ENCODE peak calls at places on chromosomes 16 and 17, in five cellular contexts. D, P, N, G and K are unnamed samples.

GRCh38 chr17:9273334-9274118 is 252.2 kb downstream of the NTN1 start:
- DNase-seq in D (no peak), P (no peak), N (peak), G (no peak), K (no peak)

GRCh38 chr16:16140537-16140936 is 82.8 kb downstream of the ABCC6 start:
- DNase-seq in D (no peak), P (no peak), N (no peak), G (no peak), K (no peak)

GRCh38 chr17:80746262-80746935 is 201.8 kb downstream of the RPTOR start:
- DNase-seq in D (no peak), P (no peak), N (no peak), G (no peak), K (no peak)

GRCh38 chr17:43732961-43733360 is 25.6 kb downstream of the SOST start:
- DNase-seq in D (no peak), P (peak), N (no peak), G (no peak), K (peak)

GRCh38 chr16:50537533-50538290 is 10.5 kb upstream of the NKD1 start:
- DNase-seq in D (no peak), P (no peak), N (no peak), G (no peak), K (no peak)

GRCh38 chr17:6019959-6020358 is 50.2 kb upstream of the WSCD1 start:
- DNase-seq in D (no peak), P (no peak), N (no peak), G (no peak), K (no peak)

GRCh38 chr17:36675250-36675649 is 73.9 kb downstream of the MRM1 start:
- DNase-seq in D (peak), P (no peak), N (no peak), G (peak), K (no peak)

GRCh38 chr16:28549301-28549899 is 4.3 kb upstream of the SGF29 start:
- DNase-seq in D (peak), P (no peak), N (no peak), G (peak), K (no peak)

GRCh38 chr16:84374160-84374489 is 5.8 kb downstream of the ATP2C2 start:
- DNase-seq in D (no peak), P (no peak), N (no peak), G (no peak), K (no peak)

GRCh38 chr16:57017251-57017650 is 27.9 kb downstream of the NLRC5 start:
- DNase-seq in D (no peak), P (no peak), N (no peak), G (no peak), K (no peak)

GRCh38 chr16:10992797-10993196 is 48.4 kb downstream of the CLEC16A start:
- DNase-seq in D (no peak), P (peak), N (no peak), G (peak), K (no peak)

GRCh38 chr17:79776378-79777165 is 1.4 kb upstream of the CBX2 start:
- DNase-seq in D (no peak), P (no peak), N (no peak), G (peak), K (no peak)

GRCh38 chr16:30958164-30959083 is 870 bp downstream of the SETD1A start:
- DNase-seq in D (peak), P (no peak), N (peak), G (peak), K (no peak)

GRCh38 chr17:48642059-48642842 is 16.1 kb upstream of the HOXB9 start:
- DNase-seq in D (no peak), P (no peak), N (no peak), G (no peak), K (no peak)

GRCh38 chr16:85362443-85362842 is 250.2 kb upstream of the CIBAR2 start:
- DNase-seq in D (no peak), P (no peak), N (no peak), G (no peak), K (no peak)

GRCh38 chr17:79080761-79081290 is 6.2 kb downstream of the ENGASE start:
- DNase-seq in D (no peak), P (no peak), N (no peak), G (no peak), K (no peak)

GRCh38 chr17:42667088-42667951 is 8.2 kb downstream of the TUBG2 start:
- DNase-seq in D (no peak), P (no peak), N (peak), G (peak), K (peak)

GRCh38 chr17:6599364-6599763 is 41.1 kb downstream of the KIAA0753 start:
- DNase-seq in D (no peak), P (no peak), N (no peak), G (peak), K (no peak)

GRCh38 chr16:13070268-13070667 is 168.9 kb downstream of the SHISA9 start:
- DNase-seq in D (no peak), P (no peak), N (no peak), G (no peak), K (no peak)

GRCh38 chr16:88298882-88299745 is 83.6 kb upstream of the ZNF469 start:
- DNase-seq in D (no peak), P (no peak), N (peak), G (no peak), K (no peak)

GRCh38 chr17:73340093-73340596 is 28.3 kb upstream of the CDC42EP4 start:
- DNase-seq in D (no peak), P (peak), N (no peak), G (peak), K (peak)
- TF ChIP-seq CTCF in D (no peak), P (peak), N (no peak), G (peak), K (peak)

GRCh38 chr16:79598341-79599181 is 2.0 kb downstream of the MAF start:
- DNase-seq in D (peak), P (peak), N (peak), G (peak), K (no peak)
- H3K4me3 ChIP-seq in D (peak), P (peak), N (peak), G (no peak), K (peak)

GRCh38 chr16:3017262-3017805 is 649 bp downstream of the CLDN6 start:
- DNase-seq in D (no peak), P (no peak), N (no peak), G (no peak), K (no peak)

GRCh38 chr16:3020247-3020603 is at the start of gene TNFRSF12A:
- DNase-seq in D (peak), P (peak), N (peak), G (peak), K (no peak)

GRCh38 chr16:3019594-3020246 is 448 bp upstream of the TNFRSF12A start:
- DNase-seq in D (no peak), P (no peak), N (no peak), G (no peak), K (no peak)

GRCh38 chr16:3015865-3016521 is 2.0 kb downstream of the CLDN6 start:
- DNase-seq in D (no peak), P (no peak), N (no peak), G (no peak), K (no peak)

DNA sequence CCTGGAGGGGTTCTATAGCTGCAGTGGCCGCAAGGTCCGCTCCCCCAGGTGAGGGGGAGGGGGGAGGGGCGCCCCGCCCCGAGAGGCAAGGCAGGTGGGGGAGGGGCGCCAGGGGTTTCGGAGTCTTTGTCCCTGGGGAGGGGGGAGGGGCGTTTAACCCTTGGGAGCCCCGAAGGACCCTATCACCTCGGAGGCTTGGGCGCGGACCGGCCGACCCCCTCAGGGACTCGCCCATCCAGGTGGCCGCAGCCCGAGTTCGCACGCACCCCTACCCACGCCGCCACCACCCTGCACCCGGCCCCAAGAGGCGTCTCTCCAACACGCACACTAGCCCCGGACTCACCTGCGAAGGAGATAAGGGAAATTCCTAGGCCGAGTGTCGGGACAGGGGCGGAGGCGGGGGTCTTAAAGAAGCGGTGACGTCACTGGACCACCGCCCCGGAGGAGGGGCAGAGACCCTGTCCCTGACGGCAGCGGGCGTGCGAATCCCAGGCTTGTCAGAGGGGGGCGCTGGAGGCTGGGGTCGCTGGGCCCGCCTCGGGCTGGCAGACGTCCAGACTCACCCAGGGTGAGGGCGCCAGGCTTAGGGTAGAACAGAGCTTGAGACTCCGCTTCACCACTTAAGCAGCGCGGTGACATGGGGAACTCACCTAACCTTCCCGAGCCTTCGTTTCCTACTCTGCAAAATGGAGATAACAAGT is at the start of gene CLDN6:
- DNase-seq in D (no peak), P (no peak), N (no peak), G (no peak), K (no peak)
- TF ChIP-seq CTCF in D (peak), P (peak), N (peak), G (no peak), K (peak)

GRCh38 chr17:7629939-7630571 is at the start of gene SHBG:
- DNase-seq in D (no peak), P (no peak), N (no peak), G (no peak), K (no peak)

GRCh38 chr17:7626956-7627249 is 718 bp downstream of the SAT2 start:
- DNase-seq in D (no peak), P (no peak), N (no peak), G (no peak), K (no peak)

GRCh38 chr17:7623661-7624060 is 4.0 kb downstream of the SAT2 start:
- DNase-seq in D (no peak), P (no peak), N (no peak), G (no peak), K (no peak)

GRCh38 chr17:7627250-7628121 is at the start of gene SAT2:
- DNase-seq in D (peak), P (peak), N (peak), G (peak), K (peak)

DNA sequence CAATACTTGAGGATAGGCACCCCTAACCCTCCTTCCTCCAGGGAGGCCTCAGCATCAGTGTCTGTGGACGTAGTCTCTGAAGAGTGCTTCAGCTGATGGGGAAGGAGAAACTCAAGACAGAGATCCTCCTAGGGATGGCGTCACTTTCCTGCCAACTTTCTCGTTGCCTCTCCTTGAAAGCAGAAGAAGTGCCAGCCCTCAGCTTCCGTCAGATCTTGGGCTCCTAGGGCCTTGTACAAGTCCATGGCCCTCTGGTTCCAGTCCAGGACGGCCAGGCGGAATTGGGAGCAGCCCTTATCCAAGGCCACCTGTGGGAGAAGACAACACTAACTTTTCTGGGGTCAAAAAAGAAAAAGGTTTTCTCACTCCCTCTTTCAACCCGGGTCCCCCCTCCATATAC is 1.3 kb downstream of the SAT2 start:
- DNase-seq in D (no peak), P (no peak), N (peak), G (no peak), K (no peak)
- H3K4me3 ChIP-seq in D (no peak), P (peak), N (peak), G (no peak), K (peak)

GRCh38 chr16:813916-814412 is 13.4 kb upstream of the GNG13 start:
- DNase-seq in D (no peak), P (no peak), N (no peak), G (no peak), K (no peak)
- TF ChIP-seq CTCF in D (no peak), P (no peak), N (no peak), G (no peak), K (no peak)

DNA sequence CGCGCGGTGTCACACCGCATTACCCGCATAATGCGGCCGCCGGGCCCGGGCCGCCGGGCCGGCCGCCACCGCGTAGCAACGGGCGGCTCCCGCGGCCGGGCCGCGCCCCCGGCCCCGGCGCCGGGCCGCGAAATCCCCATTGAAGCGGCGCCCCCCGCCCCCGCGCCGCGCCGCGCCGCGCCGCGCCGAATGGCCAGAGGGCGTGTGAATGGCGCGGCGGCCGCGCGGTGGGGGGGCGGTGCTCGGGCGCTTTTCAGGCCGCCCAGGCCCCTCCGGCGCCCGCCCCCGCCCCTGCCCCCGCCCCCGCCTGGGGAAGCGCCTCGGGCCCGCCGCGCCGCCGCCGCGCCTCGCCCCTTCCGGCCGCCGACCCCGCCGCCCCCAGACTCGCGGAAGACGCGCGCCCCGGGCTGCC is 46.9 kb downstream of the WNT3 start:
- DNase-seq in D (no peak), P (no peak), N (peak), G (peak), K (no peak)
- H3K4me3 ChIP-seq in D (peak), P (peak), N (peak), G (no peak), K (peak)

GRCh38 chr16:82888616-82889015 is 261.8 kb downstream of the CDH13 start:
- DNase-seq in D (no peak), P (peak), N (no peak), G (no peak), K (peak)
- TF ChIP-seq CTCF in D (no peak), P (no peak), N (no peak), G (no peak), K (no peak)